ENCODE peak calls at places on chromosomes 11 and 22, in four cellular contexts. One of them, this sample, is unnamed.
A peak's percentile ranks its signal among the peaks of the same experiment; 100 is the strongest.

GRCh38 chr11:130314184-130314748 is 451 bp downstream of the ZBTB44 start:
- DNase-seq in GM12878: no peak
- DNase-seq in IMR-90: peak; percentile 1
- DNase-seq in K562: peak; percentile 83
- DNase-seq in this sample: peak; percentile 20

GRCh38 chr11:10934293-10934850 is 76.5 kb upstream of the ZBED5 start:
- DNase-seq in GM12878: no peak
- DNase-seq in IMR-90: no peak
- DNase-seq in K562: peak; percentile 59
- DNase-seq in this sample: no peak

GRCh38 chr11:26951849-26952515 is 41.9 kb upstream of the FIBIN start:
- DNase-seq in GM12878: no peak
- DNase-seq in IMR-90: no peak
- DNase-seq in K562: no peak
- DNase-seq in this sample: no peak

GRCh38 chr11:122791836-122792235 is 46.5 kb upstream of the CRTAM start:
- DNase-seq in GM12878: no peak
- DNase-seq in IMR-90: peak; percentile 78
- DNase-seq in K562: no peak
- DNase-seq in this sample: no peak

GRCh38 chr11:67260406-67260805 is 5.9 kb upstream of the GRK2 start:
- DNase-seq in GM12878: no peak
- DNase-seq in IMR-90: no peak
- DNase-seq in K562: no peak
- DNase-seq in this sample: no peak

GRCh38 chr11:95884364-95884763 is 39.5 kb downstream of the MTMR2 start:
- DNase-seq in GM12878: no peak
- DNase-seq in IMR-90: peak; percentile 63
- DNase-seq in K562: no peak
- DNase-seq in this sample: no peak

GRCh38 chr11:28679795-28680194 is 571.6 kb downstream of the METTL15 start:
- DNase-seq in GM12878: no peak
- DNase-seq in IMR-90: peak; percentile 88
- DNase-seq in K562: no peak
- DNase-seq in this sample: no peak

GRCh38 chr11:2515401-2516275 is 70.8 kb downstream of the KCNQ1 start:
- DNase-seq in GM12878: no peak
- DNase-seq in IMR-90: no peak
- DNase-seq in K562: no peak
- DNase-seq in this sample: no peak

GRCh38 chr22:50246242-50247175 is 1.7 kb upstream of the TUBGCP6 start:
- DNase-seq in GM12878: no peak
- DNase-seq in IMR-90: no peak
- DNase-seq in K562: no peak
- DNase-seq in this sample: peak; percentile 39

GRCh38 chr11:59197990-59198389 is 14.7 kb downstream of the MPEG1 start:
- DNase-seq in GM12878: no peak
- DNase-seq in IMR-90: peak; percentile 68
- DNase-seq in K562: no peak
- DNase-seq in this sample: no peak

GRCh38 chr11:71947498-71947897 is 18.7 kb downstream of the RNF121 start:
- DNase-seq in GM12878: no peak
- DNase-seq in IMR-90: no peak
- DNase-seq in K562: no peak
- DNase-seq in this sample: peak; percentile 98

GRCh38 chr11:131495417-131495816 is 125.0 kb downstream of the NTM start:
- DNase-seq in GM12878: no peak
- DNase-seq in IMR-90: no peak
- DNase-seq in K562: no peak
- DNase-seq in this sample: no peak

GRCh38 chr11:107043242-107043991 is 25.1 kb upstream of the GUCY1A2 start:
- DNase-seq in GM12878: peak; percentile 71
- DNase-seq in IMR-90: peak; percentile 82
- DNase-seq in K562: no peak
- DNase-seq in this sample: no peak

GRCh38 chr11:119193001-119193400 is 7.7 kb downstream of the NHERF4 start:
- DNase-seq in GM12878: no peak
- DNase-seq in IMR-90: no peak
- DNase-seq in K562: no peak
- DNase-seq in this sample: no peak

GRCh38 chr11:46528445-46529085 is 65.3 kb downstream of the AMBRA1 start:
- DNase-seq in GM12878: no peak
- DNase-seq in IMR-90: no peak
- DNase-seq in K562: no peak
- DNase-seq in this sample: no peak

GRCh38 chr11:130315354-130315970 is 745 bp upstream of the ZBTB44 start:
- DNase-seq in GM12878: no peak
- DNase-seq in IMR-90: no peak
- DNase-seq in K562: no peak
- DNase-seq in this sample: no peak

GRCh38 chr11:112453601-112454577 is 193.2 kb upstream of the PLET1 start:
- DNase-seq in GM12878: no peak
- DNase-seq in IMR-90: peak; percentile 12
- DNase-seq in K562: peak; percentile 70
- DNase-seq in this sample: peak; percentile 29

GRCh38 chr22:17665884-17666283 is 27.3 kb downstream of the BCL2L13 start:
- DNase-seq in GM12878: no peak
- DNase-seq in IMR-90: peak; percentile 25
- DNase-seq in K562: no peak
- DNase-seq in this sample: no peak

DNA sequence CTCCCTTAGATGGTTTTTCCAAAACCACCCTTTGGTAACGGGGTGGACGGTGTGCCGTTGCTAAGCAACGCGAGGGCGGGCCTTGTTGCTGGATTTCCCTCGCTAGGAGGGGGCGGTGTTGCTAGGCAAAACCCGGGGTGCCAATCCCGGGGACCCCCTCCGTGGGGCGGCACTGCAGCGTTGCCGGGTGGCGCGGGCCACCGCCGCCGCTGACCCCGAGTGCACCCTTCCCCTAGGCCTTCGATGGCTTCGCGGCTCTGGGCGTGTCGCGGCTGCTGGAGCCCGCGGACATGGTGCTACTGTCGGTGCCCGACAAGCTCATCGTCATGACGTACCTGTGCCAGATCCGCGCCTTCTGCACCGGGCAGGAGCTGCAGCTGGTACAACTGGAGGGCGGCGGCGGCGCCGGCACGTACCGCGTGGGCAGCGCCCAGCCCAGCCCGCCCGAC is 8.9 kb downstream of the EHBP1L1 start:
- DNase-seq in GM12878: no peak
- DNase-seq in IMR-90: no peak
- DNase-seq in K562: no peak
- DNase-seq in this sample: no peak
- TF ChIP-seq BHLHE40 in GM12878: no peak
- TF ChIP-seq BHLHE40 in IMR-90: no peak
- TF ChIP-seq BHLHE40 in K562: no peak
- TF ChIP-seq BHLHE40 in this sample: no peak

GRCh38 chr11:126225266-126225665 is 13.7 kb downstream of the FAM118B start:
- DNase-seq in GM12878: no peak
- DNase-seq in IMR-90: no peak
- DNase-seq in K562: no peak
- DNase-seq in this sample: no peak
- H4K20me1 ChIP-seq in GM12878: no peaks in the 10 kb centered on the region
- H4K20me1 ChIP-seq in IMR-90: peaks cover 23% of the 10 kb centered on the region
- H4K20me1 ChIP-seq in K562: no peaks in the 10 kb centered on the region
- H4K20me1 ChIP-seq in this sample: no peaks in the 10 kb centered on the region

GRCh38 chr22:45452565-45453449 is 39.3 kb downstream of the RIBC2 start:
- DNase-seq in GM12878: no peak
- DNase-seq in IMR-90: peak; percentile 67
- DNase-seq in K562: no peak
- DNase-seq in this sample: no peak
- TF ChIP-seq BHLHE40 in GM12878: no peak
- TF ChIP-seq BHLHE40 in IMR-90: no peak
- TF ChIP-seq BHLHE40 in K562: no peak
- TF ChIP-seq BHLHE40 in this sample: no peak

GRCh38 chr11:86052697-86053641 is 15.9 kb downstream of the PICALM start:
- DNase-seq in GM12878: no peak
- DNase-seq in IMR-90: no peak
- DNase-seq in K562: no peak
- DNase-seq in this sample: no peak

GRCh38 chr11:86047275-86047991 is 21.5 kb downstream of the PICALM start:
- DNase-seq in GM12878: no peak
- DNase-seq in IMR-90: peak; percentile 54
- DNase-seq in K562: no peak
- DNase-seq in this sample: no peak

GRCh38 chr11:86046111-86046510 is 22.8 kb downstream of the PICALM start:
- DNase-seq in GM12878: no peak
- DNase-seq in IMR-90: no peak
- DNase-seq in K562: no peak
- DNase-seq in this sample: no peak

GRCh38 chr11:86050310-86050709 is 18.6 kb downstream of the PICALM start:
- DNase-seq in GM12878: no peak
- DNase-seq in IMR-90: no peak
- DNase-seq in K562: no peak
- DNase-seq in this sample: no peak
- H4K20me1 ChIP-seq in GM12878: no peaks in the 10 kb centered on the region
- H4K20me1 ChIP-seq in IMR-90: peaks cover 99% of the 10 kb centered on the region
- H4K20me1 ChIP-seq in K562: peaks cover 56% of the 10 kb centered on the region
- H4K20me1 ChIP-seq in this sample: peaks cover 91% of the 10 kb centered on the region

DNA sequence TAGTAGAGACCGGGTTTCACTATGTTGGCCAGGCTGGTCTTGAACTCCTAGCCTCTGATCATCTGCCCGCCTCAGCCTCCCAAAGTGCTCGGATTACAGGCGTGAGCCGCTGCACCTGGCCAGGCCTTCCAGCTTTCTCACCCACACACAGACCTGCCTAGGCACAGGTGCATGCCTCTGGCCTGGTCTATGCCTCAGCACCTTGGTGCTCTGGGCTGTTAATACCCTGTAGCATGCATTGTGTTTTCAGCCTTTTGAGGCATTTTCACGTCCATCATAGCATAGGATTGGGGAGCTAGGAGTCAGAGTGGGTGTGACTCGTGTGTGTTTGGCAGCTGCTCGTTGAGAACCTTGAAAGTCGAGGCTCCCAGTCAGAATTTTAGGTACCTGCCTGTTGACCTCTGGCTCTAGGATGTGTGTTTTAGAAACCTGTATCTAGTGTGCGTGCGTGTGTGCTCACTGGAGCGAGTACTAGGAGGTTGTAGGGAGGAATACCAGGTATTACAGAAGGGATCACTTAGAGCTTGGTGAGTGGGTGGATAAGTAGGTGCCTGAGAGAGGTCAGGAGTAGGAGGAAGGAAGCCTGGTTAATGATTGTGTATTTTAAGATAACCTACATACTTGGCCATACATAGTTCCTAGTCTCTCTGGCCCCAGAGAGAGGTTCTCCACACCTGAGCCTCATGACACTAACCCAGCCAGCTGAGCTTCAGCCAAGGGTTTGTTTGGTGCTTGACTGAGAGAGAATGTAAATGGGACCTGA is 20.0 kb downstream of the CRKL start:
- DNase-seq in GM12878: no peak
- DNase-seq in IMR-90: no peak
- DNase-seq in K562: peak; percentile 57
- DNase-seq in this sample: no peak
- TF ChIP-seq BHLHE40 in GM12878: no peak
- TF ChIP-seq BHLHE40 in IMR-90: no peak
- TF ChIP-seq BHLHE40 in K562: no peak
- TF ChIP-seq BHLHE40 in this sample: no peak

This sample was measured in HepG2.